ENCODE peak calls at places on chromosomes 7 and 10, in eight cellular contexts. One of them, this sample, is unnamed. For H3K4me1, the result is how much of the 10 kb centered on the place peaks cover.

GRCh38 chr7:143255564-143255963 is 7.7 kb upstream of the GSTK1 start:
- DNase-seq in suprapubic skin: no peak
- DNase-seq in lung: no peak
- DNase-seq in left ventricle myocardium inferior: no peak
- DNase-seq in Peyer's patch: no peak
- DNase-seq in ascending aorta: no peak
- DNase-seq in IMR-90: no peak
- DNase-seq in CD4-positive, CD25-positive, alpha-beta regulatory T cell: no peak
- DNase-seq in this sample: no peak

GRCh38 chr7:23093546-23093945 is 12.0 kb upstream of the KLHL7 start:
- DNase-seq in suprapubic skin: no peak
- DNase-seq in lung: no peak
- DNase-seq in left ventricle myocardium inferior: no peak
- DNase-seq in Peyer's patch: no peak
- DNase-seq in ascending aorta: no peak
- DNase-seq in IMR-90: peak
- DNase-seq in CD4-positive, CD25-positive, alpha-beta regulatory T cell: no peak
- DNase-seq in this sample: no peak

GRCh38 chr10:94193466-94193924 is 169.2 kb downstream of the NOC3L start:
- DNase-seq in suprapubic skin: no peak
- DNase-seq in lung: no peak
- DNase-seq in left ventricle myocardium inferior: no peak
- DNase-seq in Peyer's patch: no peak
- DNase-seq in ascending aorta: no peak
- DNase-seq in IMR-90: peak
- DNase-seq in CD4-positive, CD25-positive, alpha-beta regulatory T cell: no peak
- DNase-seq in this sample: peak

GRCh38 chr10:51743146-51743545 is 43.8 kb upstream of the CSTF2T start:
- DNase-seq in suprapubic skin: no peak
- DNase-seq in lung: no peak
- DNase-seq in left ventricle myocardium inferior: no peak
- DNase-seq in Peyer's patch: no peak
- DNase-seq in ascending aorta: no peak
- DNase-seq in IMR-90: no peak
- DNase-seq in CD4-positive, CD25-positive, alpha-beta regulatory T cell: no peak
- DNase-seq in this sample: no peak

GRCh38 chr7:28953628-28954027 is 4.5 kb downstream of the TRIL start:
- DNase-seq in suprapubic skin: no peak
- DNase-seq in lung: peak
- DNase-seq in left ventricle myocardium inferior: no peak
- DNase-seq in Peyer's patch: no peak
- DNase-seq in ascending aorta: no peak
- DNase-seq in IMR-90: peak
- DNase-seq in CD4-positive, CD25-positive, alpha-beta regulatory T cell: no peak
- DNase-seq in this sample: no peak

GRCh38 chr7:140544278-140544896 is 65.1 kb upstream of the MKRN1 start:
- DNase-seq in suprapubic skin: no peak
- DNase-seq in lung: no peak
- DNase-seq in left ventricle myocardium inferior: no peak
- DNase-seq in Peyer's patch: no peak
- DNase-seq in ascending aorta: no peak
- DNase-seq in IMR-90: no peak
- DNase-seq in CD4-positive, CD25-positive, alpha-beta regulatory T cell: no peak
- DNase-seq in this sample: no peak

GRCh38 chr10:43084812-43085211 is 7.9 kb downstream of the RET start:
- DNase-seq in suprapubic skin: no peak
- DNase-seq in lung: no peak
- DNase-seq in left ventricle myocardium inferior: no peak
- DNase-seq in Peyer's patch: no peak
- DNase-seq in ascending aorta: no peak
- DNase-seq in IMR-90: no peak
- DNase-seq in CD4-positive, CD25-positive, alpha-beta regulatory T cell: no peak
- DNase-seq in this sample: no peak

GRCh38 chr7:80732635-80733034 is 94.2 kb downstream of the CD36 start:
- DNase-seq in suprapubic skin: no peak
- DNase-seq in lung: no peak
- DNase-seq in left ventricle myocardium inferior: no peak
- DNase-seq in Peyer's patch: no peak
- DNase-seq in ascending aorta: no peak
- DNase-seq in IMR-90: no peak
- DNase-seq in CD4-positive, CD25-positive, alpha-beta regulatory T cell: no peak
- DNase-seq in this sample: no peak

GRCh38 chr7:96342036-96342435 is 20.1 kb upstream of the SLC25A13 start:
- DNase-seq in suprapubic skin: no peak
- DNase-seq in lung: no peak
- DNase-seq in left ventricle myocardium inferior: no peak
- DNase-seq in Peyer's patch: no peak
- DNase-seq in ascending aorta: no peak
- DNase-seq in IMR-90: no peak
- DNase-seq in CD4-positive, CD25-positive, alpha-beta regulatory T cell: no peak
- DNase-seq in this sample: no peak

GRCh38 chr10:87585565-87586514 is 73.8 kb upstream of the PAPSS2 start:
- DNase-seq in suprapubic skin: no peak
- DNase-seq in lung: peak
- DNase-seq in left ventricle myocardium inferior: no peak
- DNase-seq in Peyer's patch: no peak
- DNase-seq in ascending aorta: no peak
- DNase-seq in IMR-90: peak
- DNase-seq in CD4-positive, CD25-positive, alpha-beta regulatory T cell: no peak
- DNase-seq in this sample: no peak

GRCh38 chr7:22654836-22655235 is 72.2 kb upstream of the IL6 start:
- DNase-seq in suprapubic skin: no peak
- DNase-seq in lung: no peak
- DNase-seq in left ventricle myocardium inferior: no peak
- DNase-seq in Peyer's patch: no peak
- DNase-seq in ascending aorta: no peak
- DNase-seq in IMR-90: peak
- DNase-seq in CD4-positive, CD25-positive, alpha-beta regulatory T cell: no peak
- DNase-seq in this sample: no peak

GRCh38 chr7:21898265-21898930 is 47.3 kb downstream of the CDCA7L start:
- DNase-seq in suprapubic skin: no peak
- DNase-seq in lung: no peak
- DNase-seq in left ventricle myocardium inferior: no peak
- DNase-seq in Peyer's patch: peak
- DNase-seq in ascending aorta: no peak
- DNase-seq in IMR-90: no peak
- DNase-seq in CD4-positive, CD25-positive, alpha-beta regulatory T cell: no peak
- DNase-seq in this sample: no peak

GRCh38 chr7:140593583-140593982 is 47.0 kb downstream of the DENND2A start:
- DNase-seq in suprapubic skin: no peak
- DNase-seq in lung: no peak
- DNase-seq in left ventricle myocardium inferior: no peak
- DNase-seq in Peyer's patch: no peak
- DNase-seq in ascending aorta: no peak
- DNase-seq in IMR-90: no peak
- DNase-seq in CD4-positive, CD25-positive, alpha-beta regulatory T cell: no peak
- DNase-seq in this sample: no peak

GRCh38 chr10:126014309-126014708 is 117.9 kb downstream of the FANK1 start:
- DNase-seq in suprapubic skin: no peak
- DNase-seq in lung: no peak
- DNase-seq in left ventricle myocardium inferior: no peak
- DNase-seq in Peyer's patch: no peak
- DNase-seq in ascending aorta: no peak
- DNase-seq in IMR-90: peak
- DNase-seq in CD4-positive, CD25-positive, alpha-beta regulatory T cell: no peak
- DNase-seq in this sample: no peak

GRCh38 chr10:113177936-113178335 is 227.9 kb downstream of the TCF7L2 start:
- DNase-seq in suprapubic skin: no peak
- DNase-seq in lung: no peak
- DNase-seq in left ventricle myocardium inferior: no peak
- DNase-seq in Peyer's patch: no peak
- DNase-seq in ascending aorta: no peak
- DNase-seq in IMR-90: no peak
- DNase-seq in CD4-positive, CD25-positive, alpha-beta regulatory T cell: no peak
- DNase-seq in this sample: no peak

GRCh38 chr7:44733708-44734481 is 14.8 kb upstream of the ZMIZ2 start:
- DNase-seq in suprapubic skin: no peak
- DNase-seq in lung: no peak
- DNase-seq in left ventricle myocardium inferior: no peak
- DNase-seq in Peyer's patch: no peak
- DNase-seq in ascending aorta: no peak
- DNase-seq in IMR-90: peak
- DNase-seq in CD4-positive, CD25-positive, alpha-beta regulatory T cell: no peak
- DNase-seq in this sample: no peak

GRCh38 chr7:82373890-82374289 is 69.7 kb downstream of the CACNA2D1 start:
- DNase-seq in suprapubic skin: no peak
- DNase-seq in lung: no peak
- DNase-seq in left ventricle myocardium inferior: no peak
- DNase-seq in Peyer's patch: no peak
- DNase-seq in ascending aorta: no peak
- DNase-seq in IMR-90: no peak
- DNase-seq in CD4-positive, CD25-positive, alpha-beta regulatory T cell: no peak
- DNase-seq in this sample: no peak

GRCh38 chr7:54705436-54705835 is 53.6 kb downstream of the SEC61G start:
- DNase-seq in suprapubic skin: no peak
- DNase-seq in lung: no peak
- DNase-seq in left ventricle myocardium inferior: no peak
- DNase-seq in Peyer's patch: no peak
- DNase-seq in ascending aorta: no peak
- DNase-seq in IMR-90: peak
- DNase-seq in CD4-positive, CD25-positive, alpha-beta regulatory T cell: no peak
- DNase-seq in this sample: no peak

GRCh38 chr7:37095122-37095521 is 353.5 kb downstream of the ELMO1 start:
- DNase-seq in suprapubic skin: no peak
- DNase-seq in lung: no peak
- DNase-seq in left ventricle myocardium inferior: no peak
- DNase-seq in Peyer's patch: no peak
- DNase-seq in ascending aorta: no peak
- DNase-seq in IMR-90: no peak
- DNase-seq in CD4-positive, CD25-positive, alpha-beta regulatory T cell: no peak
- DNase-seq in this sample: no peak

GRCh38 chr10:101393378-101393777 is 39.4 kb downstream of the BTRC start:
- DNase-seq in suprapubic skin: no peak
- DNase-seq in lung: no peak
- DNase-seq in left ventricle myocardium inferior: no peak
- DNase-seq in Peyer's patch: no peak
- DNase-seq in ascending aorta: no peak
- DNase-seq in IMR-90: no peak
- DNase-seq in CD4-positive, CD25-positive, alpha-beta regulatory T cell: no peak
- DNase-seq in this sample: no peak

DNA sequence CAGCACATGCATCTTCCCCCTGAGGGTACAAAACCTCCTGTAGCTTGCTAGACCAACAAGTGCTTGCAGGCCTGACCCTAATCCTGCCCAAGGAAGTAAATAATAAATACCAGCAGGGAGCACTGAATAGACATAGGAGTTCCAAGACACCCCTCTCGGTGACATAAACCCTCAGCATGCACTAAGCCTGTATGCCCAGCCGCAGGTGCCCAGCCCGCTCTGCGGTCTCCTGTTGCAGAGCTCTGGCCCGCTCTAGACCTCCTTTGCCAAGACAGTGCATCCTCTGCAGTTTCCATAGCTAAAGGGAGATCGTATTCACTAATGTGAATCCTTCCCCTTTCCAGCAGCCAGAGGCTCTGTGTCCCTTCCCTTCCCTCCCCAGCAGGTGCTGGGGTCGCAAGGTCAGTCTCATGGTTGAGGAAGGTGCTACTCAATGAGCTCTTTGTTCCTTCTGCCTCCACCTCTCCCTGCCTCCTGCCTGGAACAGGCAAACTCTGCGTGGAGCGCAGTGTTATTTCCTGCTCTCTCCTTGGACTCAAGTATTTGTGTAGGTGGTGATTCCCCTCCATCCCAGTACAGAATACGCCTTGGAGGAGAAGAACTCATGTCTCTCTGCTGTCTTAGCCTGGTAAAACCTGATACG is 36.6 kb downstream of the SBDS start:
- DNase-seq in suprapubic skin: no peak
- DNase-seq in lung: no peak
- DNase-seq in left ventricle myocardium inferior: no peak
- DNase-seq in Peyer's patch: no peak
- DNase-seq in ascending aorta: no peak
- DNase-seq in IMR-90: no peak
- DNase-seq in CD4-positive, CD25-positive, alpha-beta regulatory T cell: no peak
- DNase-seq in this sample: no peak
- H3K27ac ChIP-seq in suprapubic skin: no peak
- H3K27ac ChIP-seq in lung: no peak
- H3K27ac ChIP-seq in left ventricle myocardium inferior: no peak
- H3K27ac ChIP-seq in Peyer's patch: no peak
- H3K27ac ChIP-seq in ascending aorta: no peak
- H3K27ac ChIP-seq in IMR-90: no peak
- H3K27ac ChIP-seq in CD4-positive, CD25-positive, alpha-beta regulatory T cell: no peak
- H3K27ac ChIP-seq in this sample: no peak

GRCh38 chr7:74174606-74175082 is 488 bp downstream of the EIF4H start:
- DNase-seq in suprapubic skin: peak
- DNase-seq in lung: peak
- DNase-seq in left ventricle myocardium inferior: peak
- DNase-seq in Peyer's patch: peak
- DNase-seq in ascending aorta: peak
- DNase-seq in IMR-90: peak
- DNase-seq in CD4-positive, CD25-positive, alpha-beta regulatory T cell: peak
- DNase-seq in this sample: peak
- H3K4me1 ChIP-seq in suprapubic skin: half or more
- H3K4me1 ChIP-seq in lung: under half
- H3K4me1 ChIP-seq in left ventricle myocardium inferior: half or more
- H3K4me1 ChIP-seq in Peyer's patch: under half
- H3K4me1 ChIP-seq in ascending aorta: under half
- H3K4me1 ChIP-seq in IMR-90: under half
- H3K4me1 ChIP-seq in CD4-positive, CD25-positive, alpha-beta regulatory T cell: half or more
- H3K4me1 ChIP-seq in this sample: half or more

DNA sequence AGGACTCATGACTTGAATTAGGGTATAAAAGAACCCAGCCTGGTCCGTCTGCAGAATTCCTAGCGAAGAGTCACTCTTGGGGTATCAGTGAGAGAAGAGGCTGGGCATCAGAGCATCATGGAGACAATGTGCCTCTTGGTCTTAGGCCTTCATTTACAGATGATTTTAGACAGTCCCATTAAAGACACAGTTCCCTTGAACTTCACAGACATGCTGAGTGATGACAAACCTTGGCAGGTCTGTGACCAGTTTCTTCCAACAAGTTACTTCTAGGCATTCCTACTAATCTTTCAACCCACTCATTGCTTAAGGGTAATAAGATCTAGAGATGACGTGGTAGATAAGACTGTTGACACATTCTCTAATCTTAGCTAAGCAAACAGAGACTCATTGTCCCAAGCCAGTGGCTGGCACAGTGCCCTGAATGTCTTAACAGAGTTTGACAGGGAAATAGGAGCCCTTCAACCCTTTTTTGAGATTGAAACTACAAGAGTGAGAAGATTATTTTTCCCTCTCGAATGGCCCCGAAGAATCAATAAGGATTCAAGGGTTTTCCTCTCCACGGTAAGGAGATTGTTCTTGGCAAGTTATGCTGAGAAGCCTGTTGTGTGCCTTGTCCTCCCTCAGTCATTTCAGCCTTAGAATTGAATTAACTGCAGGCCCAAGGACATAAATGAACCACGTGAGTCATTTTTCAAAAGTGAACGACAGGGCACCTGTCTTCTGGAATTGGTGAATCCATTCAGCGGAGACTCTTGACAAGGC is 281.1 kb downstream of the CCDC3 start:
- DNase-seq in suprapubic skin: peak
- DNase-seq in lung: peak
- DNase-seq in left ventricle myocardium inferior: peak
- DNase-seq in Peyer's patch: no peak
- DNase-seq in ascending aorta: peak
- DNase-seq in IMR-90: peak
- DNase-seq in CD4-positive, CD25-positive, alpha-beta regulatory T cell: no peak
- DNase-seq in this sample: peak
- H3K27ac ChIP-seq in suprapubic skin: peak
- H3K27ac ChIP-seq in lung: peak
- H3K27ac ChIP-seq in left ventricle myocardium inferior: peak
- H3K27ac ChIP-seq in Peyer's patch: no peak
- H3K27ac ChIP-seq in ascending aorta: peak
- H3K27ac ChIP-seq in IMR-90: peak
- H3K27ac ChIP-seq in CD4-positive, CD25-positive, alpha-beta regulatory T cell: no peak
- H3K27ac ChIP-seq in this sample: peak

GRCh38 chr10:16437540-16437894 is 707 bp downstream of the PTER start:
- DNase-seq in suprapubic skin: no peak
- DNase-seq in lung: no peak
- DNase-seq in left ventricle myocardium inferior: no peak
- DNase-seq in Peyer's patch: no peak
- DNase-seq in ascending aorta: no peak
- DNase-seq in IMR-90: no peak
- DNase-seq in CD4-positive, CD25-positive, alpha-beta regulatory T cell: no peak
- DNase-seq in this sample: no peak
- H3K4me1 ChIP-seq in suprapubic skin: under half
- H3K4me1 ChIP-seq in lung: under half
- H3K4me1 ChIP-seq in left ventricle myocardium inferior: half or more
- H3K4me1 ChIP-seq in Peyer's patch: under half
- H3K4me1 ChIP-seq in ascending aorta: under half
- H3K4me1 ChIP-seq in IMR-90: under half
- H3K4me1 ChIP-seq in CD4-positive, CD25-positive, alpha-beta regulatory T cell: half or more
- H3K4me1 ChIP-seq in this sample: under half

This sample was measured in thyroid gland.